ENCODE peak calls at places on chromosomes 4 and X, in five cellular contexts. One of them, this sample, is unnamed.

GRCh38 chr4:123430031-123430430 is 33.4 kb downstream of the SPRY1 start:
- DNase-seq in iPS DF 6.9: no peak
- DNase-seq in A549: no peak
- DNase-seq in right lobe of liver: no peak
- DNase-seq in tibial nerve: no peak
- DNase-seq in this sample: no peak

GRCh38 chr4:7417639-7418038 is 17.1 kb downstream of the PSAPL1 start:
- DNase-seq in iPS DF 6.9: no peak
- DNase-seq in right lobe of liver: no peak
- DNase-seq in tibial nerve: no peak
- DNase-seq in A549: no peak
- DNase-seq in this sample: peak

GRCh38 chr4:147975325-147975724 is 243.4 kb downstream of the ARHGAP10 start:
- DNase-seq in right lobe of liver: no peak
- DNase-seq in tibial nerve: no peak
- DNase-seq in A549: no peak
- DNase-seq in iPS DF 6.9: no peak
- DNase-seq in this sample: no peak

GRCh38 chr4:53497446-53498069 is 93.7 kb downstream of the LNX1 start:
- DNase-seq in tibial nerve: peak
- DNase-seq in right lobe of liver: peak
- DNase-seq in iPS DF 6.9: no peak
- DNase-seq in A549: no peak
- DNase-seq in this sample: no peak

GRCh38 chr4:106463622-106464021 is 95.0 kb upstream of the GIMD1 start:
- DNase-seq in A549: no peak
- DNase-seq in right lobe of liver: no peak
- DNase-seq in iPS DF 6.9: no peak
- DNase-seq in tibial nerve: no peak
- DNase-seq in this sample: no peak

GRCh38 chr4:87559090-87559837 is 30.1 kb upstream of the SPARCL1 start:
- DNase-seq in iPS DF 6.9: peak
- DNase-seq in tibial nerve: no peak
- DNase-seq in A549: no peak
- DNase-seq in right lobe of liver: no peak
- DNase-seq in this sample: no peak

GRCh38 chr4:68831642-68832041 is 15.8 kb downstream of the UGT2B10 start:
- DNase-seq in iPS DF 6.9: no peak
- DNase-seq in A549: no peak
- DNase-seq in tibial nerve: no peak
- DNase-seq in right lobe of liver: no peak
- DNase-seq in this sample: no peak

GRCh38 chr4:155530290-155530689 is 136.4 kb upstream of the GUCY1A1 start:
- DNase-seq in right lobe of liver: no peak
- DNase-seq in tibial nerve: no peak
- DNase-seq in iPS DF 6.9: no peak
- DNase-seq in A549: no peak
- DNase-seq in this sample: no peak

GRCh38 chr4:108834787-108835384 is 72.0 kb upstream of the ETNPPL start:
- DNase-seq in iPS DF 6.9: no peak
- DNase-seq in right lobe of liver: no peak
- DNase-seq in A549: no peak
- DNase-seq in tibial nerve: no peak
- DNase-seq in this sample: no peak

GRCh38 chr4:174631901-174632758 is 109.8 kb upstream of the HPGD start:
- DNase-seq in A549: peak
- DNase-seq in iPS DF 6.9: peak
- DNase-seq in right lobe of liver: no peak
- DNase-seq in tibial nerve: no peak
- DNase-seq in this sample: no peak

GRCh38 chr4:30434656-30435055 is 285.5 kb upstream of the PCDH7 start:
- DNase-seq in right lobe of liver: no peak
- DNase-seq in iPS DF 6.9: no peak
- DNase-seq in A549: no peak
- DNase-seq in tibial nerve: no peak
- DNase-seq in this sample: no peak

GRCh38 chr4:44118971-44119680 is 329.5 kb downstream of the KCTD8 start:
- DNase-seq in tibial nerve: no peak
- DNase-seq in iPS DF 6.9: no peak
- DNase-seq in A549: no peak
- DNase-seq in right lobe of liver: no peak
- DNase-seq in this sample: no peak

GRCh38 chrX:132488819-132489255 is at the start of gene MBNL3:
- DNase-seq in iPS DF 6.9: no peak
- DNase-seq in right lobe of liver: peak
- DNase-seq in A549: no peak
- DNase-seq in tibial nerve: no peak
- DNase-seq in this sample: peak

GRCh38 chr4:41796545-41797210 is 48.2 kb upstream of the PHOX2B start:
- DNase-seq in iPS DF 6.9: peak
- DNase-seq in tibial nerve: no peak
- DNase-seq in A549: no peak
- DNase-seq in right lobe of liver: no peak
- DNase-seq in this sample: no peak

GRCh38 chr4:6549890-6550620 is 24.9 kb upstream of the MAN2B2 start:
- DNase-seq in tibial nerve: no peak
- DNase-seq in right lobe of liver: no peak
- DNase-seq in A549: no peak
- DNase-seq in iPS DF 6.9: no peak
- DNase-seq in this sample: no peak

GRCh38 chr4:182339246-182339645 is 96.0 kb downstream of the TENM3 start:
- DNase-seq in tibial nerve: no peak
- DNase-seq in A549: no peak
- DNase-seq in right lobe of liver: no peak
- DNase-seq in iPS DF 6.9: peak
- DNase-seq in this sample: no peak

GRCh38 chr4:8502836-8503585 is 62.4 kb downstream of the TRMT44 start:
- DNase-seq in right lobe of liver: no peak
- DNase-seq in iPS DF 6.9: no peak
- DNase-seq in tibial nerve: no peak
- DNase-seq in A549: no peak
- DNase-seq in this sample: no peak

GRCh38 chr4:57943672-57944071 is 833.5 kb upstream of the IGFBP7 start:
- DNase-seq in A549: no peak
- DNase-seq in tibial nerve: no peak
- DNase-seq in right lobe of liver: no peak
- DNase-seq in iPS DF 6.9: no peak
- DNase-seq in this sample: no peak

GRCh38 chrX:74521961-74522833 is 92.2 kb downstream of the RLIM start:
- DNase-seq in iPS DF 6.9: no peak
- DNase-seq in right lobe of liver: no peak
- DNase-seq in tibial nerve: no peak
- DNase-seq in A549: no peak
- DNase-seq in this sample: no peak

GRCh38 chr4:6369924-6370645 is 100.4 kb downstream of the WFS1 start:
- DNase-seq in tibial nerve: no peak
- DNase-seq in iPS DF 6.9: no peak
- DNase-seq in right lobe of liver: no peak
- DNase-seq in A549: no peak
- DNase-seq in this sample: no peak

GRCh38 chr4:52425751-52426326 is 233.3 kb downstream of the USP46 start:
- DNase-seq in A549: no peak
- DNase-seq in right lobe of liver: no peak
- DNase-seq in iPS DF 6.9: no peak
- DNase-seq in tibial nerve: no peak
- DNase-seq in this sample: no peak

GRCh38 chrX:101163166-101163565 is 56.4 kb upstream of the DRP2 start:
- DNase-seq in iPS DF 6.9: no peak
- DNase-seq in right lobe of liver: no peak
- DNase-seq in A549: no peak
- DNase-seq in tibial nerve: no peak
- DNase-seq in this sample: no peak

GRCh38 chr4:177127658-177128057 is 182.0 kb upstream of the NEIL3 start:
- DNase-seq in tibial nerve: no peak
- DNase-seq in A549: no peak
- DNase-seq in iPS DF 6.9: no peak
- DNase-seq in right lobe of liver: no peak
- DNase-seq in this sample: no peak

GRCh38 chr4:145931403-145931802 is 7.2 kb downstream of the ZNF827 start:
- DNase-seq in tibial nerve: no peak
- DNase-seq in A549: no peak
- DNase-seq in right lobe of liver: no peak
- DNase-seq in iPS DF 6.9: no peak
- DNase-seq in this sample: no peak

GRCh38 chr4:112185740-112186670 is 40.8 kb downstream of the FAM241A start:
- DNase-seq in iPS DF 6.9: no peak
- DNase-seq in right lobe of liver: no peak
- DNase-seq in tibial nerve: no peak
- DNase-seq in A549: no peak
- DNase-seq in this sample: no peak

GRCh38 chrX:124338733-124339514 is 6.5 kb downstream of the TEX13D start:
- DNase-seq in iPS DF 6.9: no peak
- DNase-seq in A549: no peak
- DNase-seq in tibial nerve: no peak
- DNase-seq in right lobe of liver: no peak
- DNase-seq in this sample: no peak

GRCh38 chr4:10032625-10033024 is 11.3 kb upstream of the SLC2A9 start:
- DNase-seq in tibial nerve: no peak
- DNase-seq in A549: no peak
- DNase-seq in iPS DF 6.9: no peak
- DNase-seq in right lobe of liver: peak
- DNase-seq in this sample: no peak

GRCh38 chr4:107893171-107894137 is 37.9 kb upstream of the CYP2U1 start:
- DNase-seq in right lobe of liver: no peak
- DNase-seq in A549: no peak
- DNase-seq in iPS DF 6.9: no peak
- DNase-seq in tibial nerve: no peak
- DNase-seq in this sample: no peak

GRCh38 chr4:139532951-139533350 is 23.1 kb downstream of the SETD7 start:
- DNase-seq in A549: no peak
- DNase-seq in tibial nerve: no peak
- DNase-seq in iPS DF 6.9: no peak
- DNase-seq in right lobe of liver: no peak
- DNase-seq in this sample: no peak

GRCh38 chr4:32258986-32259385 is 1538.8 kb downstream of the PCDH7 start:
- DNase-seq in right lobe of liver: no peak
- DNase-seq in iPS DF 6.9: no peak
- DNase-seq in tibial nerve: no peak
- DNase-seq in A549: no peak
- DNase-seq in this sample: no peak
- H3K27ac ChIP-seq in right lobe of liver: no peak
- H3K27ac ChIP-seq in iPS DF 6.9: no peak
- H3K27ac ChIP-seq in tibial nerve: no peak
- H3K27ac ChIP-seq in A549: no peak
- H3K27ac ChIP-seq in this sample: no peak

DNA sequence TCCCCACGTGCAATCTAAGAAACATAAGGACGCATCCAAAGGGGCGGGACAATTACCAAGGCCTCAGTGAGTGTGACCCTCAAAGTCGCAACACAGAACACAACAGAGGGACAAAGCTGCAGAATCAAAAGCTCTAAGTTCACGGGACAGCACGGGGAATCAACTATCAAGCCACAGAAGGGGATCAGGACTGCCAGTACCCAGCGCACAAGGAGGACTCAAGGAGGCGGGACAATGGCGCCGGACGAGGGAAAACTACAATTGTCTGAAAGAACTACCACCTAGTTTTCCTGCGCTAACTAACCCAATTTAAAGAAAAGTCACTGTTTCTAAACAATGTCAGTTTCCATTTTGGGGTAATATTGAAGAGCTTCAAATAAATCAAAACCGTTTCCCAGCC is 1.3 kb downstream of the FAM53A start:
- DNase-seq in right lobe of liver: no peak
- DNase-seq in A549: no peak
- DNase-seq in iPS DF 6.9: no peak
- DNase-seq in tibial nerve: no peak
- DNase-seq in this sample: no peak
- H3K27ac ChIP-seq in right lobe of liver: no peak
- H3K27ac ChIP-seq in A549: no peak
- H3K27ac ChIP-seq in iPS DF 6.9: no peak
- H3K27ac ChIP-seq in tibial nerve: peak
- H3K27ac ChIP-seq in this sample: peak

GRCh38 chr4:2855584-2855983 is 11.9 kb downstream of the ADD1 start:
- DNase-seq in A549: no peak
- DNase-seq in tibial nerve: no peak
- DNase-seq in right lobe of liver: no peak
- DNase-seq in iPS DF 6.9: no peak
- DNase-seq in this sample: no peak

GRCh38 chr4:2850966-2851782 is 7.5 kb downstream of the ADD1 start:
- DNase-seq in right lobe of liver: no peak
- DNase-seq in iPS DF 6.9: no peak
- DNase-seq in tibial nerve: no peak
- DNase-seq in A549: no peak
- DNase-seq in this sample: no peak

GRCh38 chr4:2849267-2850140 is 5.9 kb downstream of the ADD1 start:
- DNase-seq in right lobe of liver: peak
- DNase-seq in tibial nerve: no peak
- DNase-seq in A549: no peak
- DNase-seq in iPS DF 6.9: no peak
- DNase-seq in this sample: no peak

GRCh38 chr4:2856266-2856665 is 12.6 kb downstream of the ADD1 start:
- DNase-seq in iPS DF 6.9: no peak
- DNase-seq in tibial nerve: no peak
- DNase-seq in A549: no peak
- DNase-seq in right lobe of liver: no peak
- DNase-seq in this sample: no peak

DNA sequence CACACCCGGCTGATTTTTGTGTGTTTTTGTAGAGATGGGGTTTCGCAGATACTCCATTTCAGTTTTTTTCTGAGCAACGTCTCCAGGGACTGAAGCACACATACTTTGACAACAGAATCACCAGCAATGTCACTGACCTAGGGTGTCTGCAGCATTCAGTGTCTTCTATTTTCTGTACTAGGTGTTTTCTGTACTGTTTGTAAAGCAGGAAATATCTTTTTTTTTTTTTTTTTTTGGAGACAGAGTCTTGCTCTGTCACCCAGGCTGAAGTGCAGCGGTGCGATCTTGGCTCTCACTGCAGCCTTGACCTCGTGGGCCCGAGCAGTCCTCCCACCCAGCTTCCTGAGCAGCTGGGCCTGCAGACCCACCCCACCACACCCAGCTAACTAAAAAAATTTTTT is 8.8 kb downstream of the ADD1 start:
- DNase-seq in iPS DF 6.9: no peak
- DNase-seq in A549: no peak
- DNase-seq in tibial nerve: no peak
- DNase-seq in right lobe of liver: peak
- DNase-seq in this sample: no peak
- H3K27ac ChIP-seq in iPS DF 6.9: no peak
- H3K27ac ChIP-seq in A549: no peak
- H3K27ac ChIP-seq in tibial nerve: peak
- H3K27ac ChIP-seq in right lobe of liver: no peak
- H3K27ac ChIP-seq in this sample: no peak

DNA sequence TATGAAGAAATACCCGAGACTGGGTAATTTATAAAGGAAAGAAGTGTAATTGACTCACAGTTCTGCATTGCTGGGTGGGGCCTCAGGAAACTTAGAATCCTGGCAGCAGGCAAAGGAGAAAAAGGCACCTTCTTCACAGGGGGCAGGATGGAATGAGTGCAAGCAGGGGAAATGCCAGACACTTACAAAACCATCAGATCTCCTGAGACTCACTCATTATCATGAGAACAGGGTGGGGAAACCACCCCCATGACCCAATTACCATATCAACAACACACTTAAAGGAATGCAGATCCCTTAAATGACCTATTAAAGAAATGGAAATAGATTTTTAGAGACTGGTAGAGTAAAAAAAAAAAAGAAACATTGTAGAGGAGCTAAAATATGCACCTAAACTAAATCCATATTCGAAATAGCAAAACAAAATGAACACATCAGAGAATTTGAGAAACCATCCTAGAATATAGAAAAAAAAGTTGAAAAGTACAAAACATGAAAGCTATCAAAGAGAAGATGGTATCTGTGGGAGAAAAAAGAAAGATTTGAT is 104.3 kb upstream of the UGT8 start:
- DNase-seq in tibial nerve: no peak
- DNase-seq in right lobe of liver: no peak
- DNase-seq in iPS DF 6.9: peak
- DNase-seq in A549: no peak
- DNase-seq in this sample: no peak
- H3K27ac ChIP-seq in tibial nerve: no peak
- H3K27ac ChIP-seq in right lobe of liver: no peak
- H3K27ac ChIP-seq in iPS DF 6.9: no peak
- H3K27ac ChIP-seq in A549: no peak
- H3K27ac ChIP-seq in this sample: no peak